ENCODE peak calls at places on chromosome X, in ten cellular contexts. R, F, C, K, W, N, P, X, Z and J are unnamed samples.

GRCh38 chrX:101348452-101349222 is at the start of gene TIMM8A:
- DNase-seq in R (peak; percentile 6), F (peak; percentile 69), C (peak; percentile 68), K (peak; percentile 49), W (peak; percentile 83), N (peak; percentile 82), P (peak; percentile 75), X (peak; percentile 66), Z (peak; percentile 80), J (peak; percentile 79)

GRCh38 chrX:72243472-72243871 is 4.6 kb upstream of the ERCC6L start:
- DNase-seq in R (no peak), F (peak; percentile 65), C (peak; percentile 67), K (peak; percentile 34), W (no peak), N (no peak), P (no peak), X (peak; percentile 55), Z (no peak), J (peak; percentile 31)

GRCh38 chrX:153387987-153388721 is 13.0 kb downstream of the PNMA6E start:
- DNase-seq in R (no peak), F (no peak), C (no peak), K (no peak), W (no peak), N (no peak), P (no peak), X (no peak), Z (peak; percentile 68), J (no peak)

GRCh38 chrX:7073336-7073735 is 74.2 kb upstream of the STS start:
- DNase-seq in R (no peak), F (no peak), C (peak; percentile 16), K (no peak), W (no peak), N (no peak), P (no peak), X (no peak), Z (no peak), J (peak; percentile 5)

GRCh38 chrX:152637649-152638442 is at the start of gene GABRQ:
- DNase-seq in R (no peak), F (peak; percentile 1), C (peak; percentile 65), K (peak; percentile 7), W (peak; percentile 31), N (peak; percentile 5), P (no peak), X (peak; percentile 55), Z (no peak), J (peak; percentile 9)

GRCh38 chrX:18354369-18355329 is at the start of gene SCML2:
- DNase-seq in R (no peak), F (peak; percentile 25), C (peak; percentile 23), K (no peak), W (peak; percentile 54), N (peak; percentile 21), P (peak; percentile 22), X (peak; percentile 13), Z (no peak), J (peak; percentile 13)

GRCh38 chrX:1425381-1425780 is 27.3 kb downstream of the ASMTL start:
- DNase-seq in R (no peak), F (no peak), C (no peak), K (no peak), W (no peak), N (no peak), P (no peak), X (no peak), Z (no peak), J (no peak)

GRCh38 chrX:105190252-105190853 is 30.1 kb downstream of the TEX13A start:
- DNase-seq in R (no peak), F (peak; percentile 43), C (no peak), K (peak; percentile 27), W (peak; percentile 49), N (no peak), P (no peak), X (peak; percentile 40), Z (no peak), J (peak; percentile 29)

GRCh38 chrX:40152173-40152705 is 54.5 kb upstream of the BCOR start:
- DNase-seq in R (no peak), F (no peak), C (no peak), K (no peak), W (peak; percentile 52), N (no peak), P (no peak), X (no peak), Z (no peak), J (no peak)

GRCh38 chrX:140439455-140439854 is 65.4 kb downstream of the SOX3 start:
- DNase-seq in R (no peak), F (no peak), C (peak; percentile 35), K (no peak), W (peak; percentile 2), N (no peak), P (no peak), X (peak; percentile 25), Z (no peak), J (peak; percentile 39)

GRCh38 chrX:154348646-154349358 is 25.6 kb downstream of the FLNA start:
- DNase-seq in R (no peak), F (no peak), C (no peak), K (no peak), W (no peak), N (no peak), P (no peak), X (no peak), Z (no peak), J (no peak)

GRCh38 chrX:87808576-87809243 is 291.1 kb downstream of the KLHL4 start:
- DNase-seq in R (no peak), F (no peak), C (no peak), K (no peak), W (no peak), N (no peak), P (no peak), X (no peak), Z (no peak), J (no peak)
- TF ChIP-seq CTCF in R (no peak), F (no peak), C (no peak), K (no peak), W (no peak), N (no peak), P (no peak), X (no peak), Z (no peak), J (no peak)

DNA sequence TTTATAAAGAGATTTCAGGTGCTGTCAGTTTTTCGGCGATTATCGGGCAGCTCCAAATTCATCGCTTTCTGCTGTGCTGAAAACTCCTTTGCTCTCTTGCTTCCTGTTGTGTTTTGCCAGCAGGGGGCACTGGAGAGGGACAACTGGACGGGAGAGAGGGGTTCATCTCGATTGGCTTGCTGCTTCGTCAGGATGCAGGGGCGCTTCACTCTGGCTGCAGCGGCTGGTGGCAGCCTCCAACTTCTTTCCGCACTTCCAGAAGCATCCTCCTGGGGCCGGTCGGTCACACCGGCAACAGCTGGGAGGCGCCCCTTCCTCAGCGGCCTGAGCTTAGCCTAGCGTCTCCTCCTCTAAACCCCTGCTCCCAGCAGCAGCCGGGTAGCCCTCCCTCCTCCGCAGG is 29.5 kb downstream of the MSL3 start:
- DNase-seq in R (no peak), F (peak; percentile 68), C (peak; percentile 38), K (peak; percentile 42), W (peak; percentile 54), N (peak; percentile 43), P (peak; percentile 58), X (peak; percentile 52), Z (no peak), J (peak; percentile 53)
- H3K4me3 ChIP-seq in R (no peak overlapping the region), F (peak overlapping the region; percentile 47), C (no peak overlapping the region), K (peak overlapping the region; percentile 8), W (no peak overlapping the region), N (peak overlapping the region; percentile 45), P (no peak overlapping the region), X (peak overlapping the region; percentile 10), Z (peak overlapping the region; percentile 21), J (peak overlapping the region; percentile 25)

DNA sequence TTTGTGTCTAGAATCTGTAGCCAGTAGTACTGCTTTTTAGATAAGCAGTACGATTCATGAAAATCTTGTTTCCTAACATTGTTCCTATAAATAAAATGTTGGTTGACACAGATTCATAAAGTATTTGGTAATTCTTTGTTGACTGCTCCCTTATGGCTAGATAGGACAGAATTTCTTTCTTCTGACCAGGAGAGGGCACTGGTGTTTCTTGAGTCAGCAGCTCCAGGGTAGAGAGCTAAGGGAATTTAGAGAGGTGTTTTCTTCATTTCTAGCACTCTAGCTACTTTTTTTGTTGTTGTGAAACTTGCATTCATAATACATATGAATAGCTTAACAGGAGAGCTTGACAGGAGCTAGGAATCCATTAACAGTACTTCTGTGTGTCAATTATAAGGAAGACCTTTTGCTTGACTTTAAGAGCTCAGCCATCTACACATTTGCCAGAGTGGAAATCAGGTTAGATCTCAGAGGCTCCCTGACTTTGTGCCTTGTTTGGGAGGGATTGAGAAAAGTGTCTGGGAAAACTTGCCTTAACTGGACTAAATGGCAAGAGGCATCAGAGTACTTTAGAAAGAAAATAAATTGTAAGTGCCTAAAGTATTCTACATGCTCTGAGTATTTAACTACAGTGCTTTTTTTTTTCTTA is 756.1 kb downstream of the SH3BGRL start:
- DNase-seq in R (no peak), F (no peak), C (peak; percentile 0), K (peak; percentile 4), W (no peak), N (peak; percentile 0), P (no peak), X (no peak), Z (no peak), J (peak; percentile 18)
- TF ChIP-seq CTCF in R (no peak), F (no peak), C (no peak), K (no peak), W (no peak), N (peak; percentile 17), P (peak; percentile 23), X (no peak), Z (no peak), J (no peak)

GRCh38 chrX:150548684-150549083 is 19.7 kb upstream of the MTM1 start:
- DNase-seq in R (no peak), F (peak; percentile 8), C (peak; percentile 57), K (peak; percentile 60), W (no peak), N (no peak), P (no peak), X (peak; percentile 35), Z (no peak), J (peak; percentile 63)

GRCh38 chrX:150548251-150548650 is 20.2 kb upstream of the MTM1 start:
- DNase-seq in R (no peak), F (no peak), C (no peak), K (no peak), W (no peak), N (no peak), P (no peak), X (no peak), Z (no peak), J (no peak)

GRCh38 chrX:150544835-150545790 is 23.3 kb upstream of the MTM1 start:
- DNase-seq in R (no peak), F (peak; percentile 67), C (no peak), K (no peak), W (no peak), N (no peak), P (no peak), X (no peak), Z (no peak), J (no peak)

GRCh38 chrX:150547511-150548115 is 20.8 kb upstream of the MTM1 start:
- DNase-seq in R (no peak), F (peak; percentile 56), C (peak; percentile 57), K (peak; percentile 5), W (peak; percentile 65), N (peak; percentile 51), P (peak; percentile 58), X (peak; percentile 37), Z (peak; percentile 86), J (peak; percentile 18)

DNA sequence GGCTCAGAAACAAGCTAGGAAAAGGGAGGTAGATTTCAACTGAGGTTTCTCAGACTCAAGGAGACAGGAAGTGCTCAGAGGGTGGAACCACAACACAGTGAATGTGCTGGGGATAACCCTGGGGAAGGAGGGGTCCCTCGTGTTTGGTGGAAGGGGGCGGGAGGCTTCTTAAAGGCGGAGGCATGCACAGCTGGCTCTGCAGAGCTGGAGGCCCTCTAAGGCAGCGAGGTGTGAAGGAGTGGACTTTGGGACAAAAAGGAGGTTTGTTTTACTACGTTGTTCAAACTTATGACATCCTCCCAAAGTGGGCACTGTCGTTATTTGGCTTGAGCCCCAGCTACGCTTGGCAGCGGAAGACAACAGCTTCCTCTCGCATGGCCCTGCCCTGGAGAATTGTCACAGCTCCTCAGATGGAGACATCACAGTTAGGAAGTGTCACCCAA is 21.7 kb upstream of the MTM1 start:
- DNase-seq in R (no peak), F (peak; percentile 30), C (no peak), K (no peak), W (no peak), N (no peak), P (peak; percentile 23), X (no peak), Z (no peak), J (no peak)
- H3K4me3 ChIP-seq in R (no peak overlapping the region), F (no peak overlapping the region), C (no peak overlapping the region), K (no peak overlapping the region), W (no peak overlapping the region), N (no peak overlapping the region), P (no peak overlapping the region), X (no peak overlapping the region), Z (peak overlapping the region; percentile 66), J (no peak overlapping the region)